ENCODE peak calls at places on chromosomes 6 and 20, in seven cellular contexts. Y is NB4; G is NCI-H345; N is occipital lobe; H is posterior vena cava; V is CD4-positive, alpha-beta T cell; A is Ammon's horn. L is an unnamed sample.

GRCh38 chr20:58075980-58076749 is 152.3 kb downstream of the ANKRD60 start:
- DNase-seq in Y (no peak), G (no peak), N (no peak), H (peak; percentile 58), V (no peak), A (no peak), L (no peak)

GRCh38 chr6:14146459-14147096 is 29.0 kb downstream of the CD83 start:
- DNase-seq in Y (no peak), G (no peak), N (no peak), H (no peak), V (no peak), A (no peak), L (no peak)

GRCh38 chr6:88380083-88380482 is 213.9 kb upstream of the CNR1 start:
- DNase-seq in Y (peak; percentile 58), G (no peak), N (peak; percentile 53), H (peak; percentile 84), V (no peak), A (peak; percentile 75), L (peak; percentile 13)

GRCh38 chr20:23366384-23366783 is 4.4 kb downstream of the GZF1 start:
- DNase-seq in Y (no peak), G (no peak), N (no peak), H (no peak), V (no peak), A (no peak), L (no peak)

GRCh38 chr6:445571-446417 is 54.2 kb downstream of the IRF4 start:
- DNase-seq in Y (no peak), G (no peak), N (no peak), H (no peak), V (no peak), A (no peak), L (no peak)

GRCh38 chr6:36633915-36634314 is 39.8 kb downstream of the SRSF3 start:
- DNase-seq in Y (no peak), G (peak; percentile 54), N (no peak), H (no peak), V (no peak), A (no peak), L (no peak)

GRCh38 chr6:26158581-26159416 is 71.6 kb downstream of the HFE start:
- DNase-seq in Y (peak; percentile 91), G (peak; percentile 41), N (no peak), H (peak; percentile 91), V (peak; percentile 79), A (peak; percentile 56), L (peak; percentile 27)

GRCh38 chr6:161435426-161436065 is 161.7 kb upstream of the AGPAT4 start:
- DNase-seq in Y (no peak), G (no peak), N (no peak), H (no peak), V (no peak), A (no peak), L (no peak)

GRCh38 chr6:85644374-85644762 is 1.7 kb upstream of the SYNCRIP start:
- DNase-seq in Y (peak; percentile 44), G (no peak), N (no peak), H (no peak), V (no peak), A (no peak), L (no peak)

GRCh38 chr6:159979136-159979874 is 10.4 kb downstream of the IGF2R start:
- DNase-seq in Y (peak; percentile 98), G (peak; percentile 90), N (no peak), H (no peak), V (no peak), A (no peak), L (no peak)

GRCh38 chr20:1897486-1897885 is 2.3 kb downstream of the SIRPA start:
- DNase-seq in Y (peak; percentile 35), G (no peak), N (peak; percentile 44), H (no peak), V (no peak), A (no peak), L (no peak)

GRCh38 chr6:7505196-7505699 is 36.2 kb upstream of the DSP start:
- DNase-seq in Y (peak; percentile 7), G (peak; percentile 69), N (peak; percentile 33), H (no peak), V (no peak), A (peak; percentile 65), L (no peak)